ENCODE peak calls at places on chromosomes 4 and X, in six cellular contexts. N, S, J, G, D and Y are unnamed samples.

GRCh38 chr4:128665514-128665913 is 144.0 kb upstream of the JADE1 start:
- DNase-seq in N (no peak), S (no peak), J (no peak), G (no peak), D (no peak), Y (no peak)

GRCh38 chr4:98260579-98261290 is 449 bp upstream of the RAP1GDS1 start:
- DNase-seq in N (peak), S (peak), J (peak), G (peak), D (peak), Y (peak)

GRCh38 chr4:28226962-28227361 is 1366.3 kb downstream of the STIM2 start:
- DNase-seq in N (no peak), S (no peak), J (no peak), G (no peak), D (no peak), Y (no peak)

GRCh38 chr4:109708990-109709389 is 5.7 kb upstream of the CASP6 start:
- DNase-seq in N (no peak), S (no peak), J (no peak), G (no peak), D (peak), Y (no peak)

GRCh38 chrX:115650916-115651315 is 89.9 kb downstream of the PLS3 start:
- DNase-seq in N (no peak), S (peak), J (peak), G (peak), D (peak), Y (peak)

GRCh38 chr4:22942920-22943559 is 250.3 kb downstream of the GBA3 start:
- DNase-seq in N (no peak), S (no peak), J (no peak), G (no peak), D (no peak), Y (no peak)

GRCh38 chrX:758917-759316 is 128.3 kb downstream of the SHOX start:
- DNase-seq in N (peak), S (no peak), J (no peak), G (no peak), D (no peak), Y (no peak)

GRCh38 chrX:80879916-80880315 is 70.2 kb upstream of the BRWD3 start:
- DNase-seq in N (no peak), S (no peak), J (no peak), G (peak), D (no peak), Y (peak)

GRCh38 chrX:129786210-129786651 is 6.5 kb downstream of the SASH3 start:
- DNase-seq in N (no peak), S (no peak), J (peak), G (no peak), D (peak), Y (no peak)

GRCh38 chr4:36385951-36386561 is 104.6 kb downstream of the DTHD1 start:
- DNase-seq in N (no peak), S (no peak), J (peak), G (no peak), D (peak), Y (no peak)

GRCh38 chrX:65677954-65678469 is 10.6 kb downstream of the MSN start:
- DNase-seq in N (no peak), S (no peak), J (no peak), G (peak), D (no peak), Y (peak)

GRCh38 chr4:73979407-73979806 is 2.4 kb downstream of the PF4 start:
- DNase-seq in N (no peak), S (no peak), J (no peak), G (no peak), D (no peak), Y (no peak)